ENCODE peak calls at places on chromosomes 4 and X, in nine cellular contexts. Z is CD8-positive, alpha-beta T cell; E is CD4-positive, alpha-beta memory T cell; A is stomach; L is mucosa of descending colon; F is adrenal gland; Y is CD8-positive, alpha-beta memory T cell; W is heart right ventricle; P is HCT116. D is an unnamed sample.

GRCh38 chr4:2441393-2442174 is 22.8 kb downstream of the CFAP99 start:
- DNase-seq in Z (peak; percentile 52), E (peak; percentile 78), A (peak; percentile 78), L (peak; percentile 63), F (peak; percentile 40), Y (peak; percentile 67), W (peak; percentile 64), P (peak; percentile 85), D (no peak)

GRCh38 chrX:20665441-20665840 is 398.7 kb upstream of the RPS6KA3 start:
- DNase-seq in Z (no peak), E (no peak), A (no peak), L (no peak), F (no peak), Y (no peak), W (no peak), P (no peak), D (no peak)

GRCh38 chr4:19883841-19884240 is 367.9 kb upstream of the SLIT2 start:
- DNase-seq in Z (no peak), E (no peak), A (no peak), L (no peak), F (no peak), Y (no peak), W (no peak), P (no peak), D (no peak)

GRCh38 chrX:82816572-82816971 is 691.5 kb upstream of the POU3F4 start:
- DNase-seq in Z (no peak), E (no peak), A (no peak), L (no peak), F (no peak), Y (no peak), W (no peak), P (peak; percentile 18), D (no peak)

GRCh38 chr4:177478496-177478895 is 36.3 kb upstream of the AGA start:
- DNase-seq in Z (no peak), E (no peak), A (no peak), L (no peak), F (no peak), Y (no peak), W (no peak), P (no peak), D (no peak)

GRCh38 chrX:16140983-16141382 is 17.6 kb downstream of the GRPR start:
- DNase-seq in Z (no peak), E (no peak), A (no peak), L (no peak), F (no peak), Y (no peak), W (no peak), P (no peak), D (no peak)

GRCh38 chr4:155174668-155175067 is 33.8 kb upstream of the NPY2R start:
- DNase-seq in Z (no peak), E (no peak), A (no peak), L (no peak), F (no peak), Y (no peak), W (no peak), P (no peak), D (no peak)

GRCh38 chrX:21529771-21530170 is 128.4 kb downstream of the KLHL34 start:
- DNase-seq in Z (no peak), E (no peak), A (no peak), L (no peak), F (no peak), Y (no peak), W (no peak), P (no peak), D (no peak)

GRCh38 chrX:55026143-55026542 is 4.6 kb downstream of the ALAS2 start:
- DNase-seq in Z (no peak), E (no peak), A (no peak), L (no peak), F (no peak), Y (no peak), W (no peak), P (no peak), D (no peak)

GRCh38 chr4:22787753-22788389 is 95.1 kb downstream of the GBA3 start:
- DNase-seq in Z (no peak), E (no peak), A (no peak), L (no peak), F (no peak), Y (no peak), W (no peak), P (no peak), D (no peak)

GRCh38 chrX:68832516-68833447 is 4.0 kb downstream of the EFNB1 start:
- DNase-seq in Z (no peak), E (no peak), A (no peak), L (peak; percentile 46), F (peak; percentile 9), Y (no peak), W (no peak), P (no peak), D (no peak)

GRCh38 chr4:151850751-151851150 is 89.9 kb upstream of the GATB start:
- DNase-seq in Z (no peak), E (no peak), A (no peak), L (no peak), F (no peak), Y (no peak), W (no peak), P (no peak), D (no peak)

GRCh38 chrX:153921511-153922285 is 4.4 kb downstream of the ARHGAP4 start:
- DNase-seq in Z (no peak), E (no peak), A (no peak), L (peak; percentile 49), F (no peak), Y (no peak), W (no peak), P (no peak), D (no peak)

GRCh38 chr4:140110542-140110941 is 43.4 kb downstream of the MAML3 start:
- DNase-seq in Z (no peak), E (no peak), A (no peak), L (no peak), F (no peak), Y (no peak), W (no peak), P (no peak), D (no peak)

GRCh38 chr4:31964691-31965090 is 1244.5 kb downstream of the PCDH7 start:
- DNase-seq in Z (no peak), E (no peak), A (no peak), L (no peak), F (no peak), Y (no peak), W (no peak), P (no peak), D (no peak)

DNA sequence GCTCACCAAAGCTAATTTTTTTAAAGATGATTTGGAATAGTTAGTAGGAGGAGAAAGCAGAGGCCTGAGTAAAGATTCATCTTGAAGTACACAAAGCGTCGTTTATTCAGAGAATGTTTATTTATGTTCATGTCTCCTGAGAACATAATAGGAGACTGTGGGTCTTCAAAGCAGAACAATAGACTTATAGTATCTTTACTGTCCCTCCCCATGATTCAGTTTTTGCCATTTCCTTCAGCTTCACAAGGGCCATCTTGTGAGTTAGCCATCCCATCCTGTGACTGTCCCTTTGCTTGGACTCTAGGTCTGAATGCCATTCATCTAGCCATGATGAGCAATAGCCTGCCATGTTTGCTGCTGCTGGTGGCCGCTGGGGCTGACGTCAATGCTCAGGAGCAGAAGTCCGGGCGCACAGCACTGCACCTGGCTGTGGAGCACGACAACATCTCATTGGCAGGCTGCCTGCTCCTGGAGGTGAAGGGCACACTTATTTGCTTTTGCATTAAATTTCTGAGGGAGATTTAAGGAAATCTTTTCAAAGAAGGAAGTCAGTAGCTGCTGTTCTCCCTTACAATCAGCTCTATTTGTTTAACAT is 105.8 kb downstream of the NFKB1 start:
- DNase-seq in Z (no peak), E (no peak), A (peak; percentile 87), L (no peak), F (no peak), Y (no peak), W (no peak), P (no peak), D (no peak)
- H3K36me3 ChIP-seq in Z (peaks cover 47% of the 10 kb centered on the region), E (peaks cover 42% of the 10 kb centered on the region), A (peaks cover 41% of the 10 kb centered on the region), L (peaks cover 4% of the 10 kb centered on the region), F (no peaks in the 10 kb centered on the region), Y (peaks cover 50% of the 10 kb centered on the region), W (no peaks in the 10 kb centered on the region), P (peaks cover 8% of the 10 kb centered on the region), D (peaks cover 10% of the 10 kb centered on the region)

DNA sequence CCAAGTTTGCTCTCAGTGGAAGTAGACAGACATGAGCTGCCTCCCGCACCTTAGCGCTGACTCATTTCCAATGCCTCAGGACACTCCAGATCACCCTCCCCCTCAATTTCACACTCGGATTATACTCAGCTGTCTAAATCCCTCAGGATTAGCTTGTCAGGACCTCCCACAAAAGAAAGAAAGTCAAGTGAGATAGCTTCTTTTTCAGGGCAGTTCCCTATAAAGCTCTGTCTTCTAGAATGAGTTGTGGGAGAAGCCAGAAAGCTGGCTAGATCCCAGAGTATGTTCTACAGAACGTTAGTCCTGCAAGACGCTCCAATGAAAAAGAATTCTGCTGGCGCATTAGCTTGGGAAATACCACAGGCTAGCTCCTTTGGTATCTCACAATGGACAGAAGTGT is 51.2 kb upstream of the MTNR1A start:
- DNase-seq in Z (no peak), E (no peak), A (no peak), L (no peak), F (no peak), Y (no peak), W (no peak), P (no peak), D (no peak)
- H3K36me3 ChIP-seq in Z (no peaks in the 10 kb centered on the region), E (no peaks in the 10 kb centered on the region), A (peaks cover 31% of the 10 kb centered on the region), L (peaks cover 12% of the 10 kb centered on the region), F (no peaks in the 10 kb centered on the region), Y (no peaks in the 10 kb centered on the region), W (no peaks in the 10 kb centered on the region), P (peaks cover 89% of the 10 kb centered on the region), D (no peaks in the 10 kb centered on the region)

DNA sequence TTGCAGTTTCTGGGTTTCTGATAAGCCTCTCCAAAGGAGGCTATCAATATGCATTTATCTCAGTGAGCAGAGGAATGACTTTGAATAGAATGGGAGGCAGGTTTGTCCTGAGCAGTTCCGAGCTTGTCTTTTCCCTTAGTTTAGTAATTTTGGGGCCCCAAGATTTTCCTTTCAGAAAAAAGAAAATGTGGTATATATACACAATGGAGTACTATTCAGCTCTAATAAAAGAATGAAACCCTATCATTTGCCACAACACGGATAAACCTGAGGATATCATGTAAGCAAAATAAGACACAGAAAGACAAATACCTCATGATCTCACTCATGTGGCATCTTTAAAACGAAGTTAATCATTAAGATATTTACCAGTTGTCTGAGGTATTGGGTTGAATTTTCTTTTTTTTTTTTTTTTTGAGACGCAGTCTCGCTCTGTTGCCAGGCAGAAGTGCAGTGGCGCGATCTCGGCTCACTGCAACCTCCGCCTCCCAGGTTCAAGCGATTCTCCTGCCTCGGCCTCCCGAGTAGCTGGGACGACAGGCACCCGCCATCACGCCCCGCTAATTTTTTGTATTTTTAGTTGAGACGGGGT is 532 bp downstream of the ZNF721 start:
- DNase-seq in Z (no peak), E (no peak), A (no peak), L (no peak), F (no peak), Y (no peak), W (no peak), P (no peak), D (no peak)
- H3K36me3 ChIP-seq in Z (peaks cover 17% of the 10 kb centered on the region), E (peaks cover 23% of the 10 kb centered on the region), A (peaks cover 12% of the 10 kb centered on the region), L (no peaks in the 10 kb centered on the region), F (no peaks in the 10 kb centered on the region), Y (peaks cover 20% of the 10 kb centered on the region), W (no peaks in the 10 kb centered on the region), P (peaks cover 7% of the 10 kb centered on the region), D (no peaks in the 10 kb centered on the region)

DNA sequence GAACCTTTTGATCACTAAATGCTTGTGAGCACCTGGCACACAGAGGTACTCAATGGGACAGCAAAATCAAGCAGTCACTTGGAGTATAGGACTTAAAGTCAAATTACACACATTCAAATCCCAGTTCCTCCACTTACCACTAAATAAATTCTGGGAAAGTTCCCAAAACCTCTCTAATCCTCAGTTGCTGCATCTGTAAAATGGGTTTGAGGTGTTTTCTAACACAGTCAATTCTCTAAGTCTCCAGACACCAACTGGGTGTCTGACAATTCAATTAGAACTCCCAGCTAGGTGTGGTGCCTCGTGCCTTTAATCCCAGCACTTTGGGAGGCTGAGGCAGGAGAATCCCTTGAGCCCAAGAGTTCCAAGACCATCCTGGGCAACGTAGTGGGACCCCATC is 19.0 kb downstream of the QDPR start:
- DNase-seq in Z (no peak), E (no peak), A (no peak), L (no peak), F (no peak), Y (no peak), W (no peak), P (no peak), D (no peak)
- H3K36me3 ChIP-seq in Z (peaks cover 35% of the 10 kb centered on the region), E (peaks cover 30% of the 10 kb centered on the region), A (peaks cover 45% of the 10 kb centered on the region), L (no peaks in the 10 kb centered on the region), F (no peaks in the 10 kb centered on the region), Y (peaks cover 21% of the 10 kb centered on the region), W (peaks cover 3% of the 10 kb centered on the region), P (peaks cover 19% of the 10 kb centered on the region), D (peaks cover 30% of the 10 kb centered on the region)

D was measured in right lobe of liver.